ENCODE peak calls at places on chromosomes 13 and 19, in seven cellular contexts. E is heart left ventricle, N is foreskin fibroblast, D is activated B cell treated with CpG ODN at 0.5 μM for 24 hours, B is body of pancreas, A is neural crest cell, Y is NCI-H1092 treated with DMSO at 0.1 percent for 48 hours. L is an unnamed sample.

GRCh38 chr13:62119739-62120700 is 704.4 kb upstream of the PCDH20 start:
- DNase-seq in E (no peak), N (peak), D (no peak), B (no peak), A (no peak), Y (peak), L (peak)

GRCh38 chr13:33251131-33251629 is 34.4 kb downstream of the STARD13 start:
- DNase-seq in E (no peak), N (peak), D (no peak), B (no peak), A (no peak), Y (no peak), L (no peak)

GRCh38 chr19:6464070-6464873 is at the start of gene CRB3:
- DNase-seq in E (no peak), N (no peak), D (no peak), B (peak), A (no peak), Y (no peak), L (no peak)

GRCh38 chr13:48009298-48009697 is 8.2 kb upstream of the SUCLA2 start:
- DNase-seq in E (no peak), N (peak), D (no peak), B (no peak), A (no peak), Y (no peak), L (no peak)

GRCh38 chr13:44132710-44133109 is 240.9 kb upstream of the SERP2 start:
- DNase-seq in E (peak), N (peak), D (no peak), B (peak), A (no peak), Y (no peak), L (peak)

GRCh38 chr19:41646589-41647204 is 19.8 kb upstream of the CEACAM4 start:
- DNase-seq in E (no peak), N (peak), D (no peak), B (peak), A (no peak), Y (no peak), L (peak)

GRCh38 chr13:35838356-35838755 is 292.8 kb downstream of the DCLK1 start:
- DNase-seq in E (no peak), N (peak), D (no peak), B (no peak), A (no peak), Y (no peak), L (no peak)

GRCh38 chr13:73521291-73521626 is 462.5 kb downstream of the KLF5 start:
- DNase-seq in E (no peak), N (no peak), D (no peak), B (no peak), A (no peak), Y (no peak), L (no peak)

GRCh38 chr13:76879211-76879875 is 6.9 kb downstream of the KCTD12 start:
- DNase-seq in E (peak), N (peak), D (peak), B (peak), A (no peak), Y (no peak), L (peak)